ENCODE peak calls at places on chromosome 20, in four cellular contexts. C, Y, D and B are unnamed samples.

GRCh38 chr20:7851031-7851490 is 89.2 kb downstream of the HAO1 start:
- DNase-seq in D (no peak), Y (no peak), C (no peak), B (no peak)

GRCh38 chr20:62358171-62358719 is 8.9 kb downstream of the LAMA5 start:
- DNase-seq in C (no peak), Y (no peak), D (no peak), B (no peak)

GRCh38 chr20:59195316-59195993 is 31.8 kb downstream of the ZNF831 start:
- DNase-seq in D (no peak), Y (no peak), C (no peak), B (no peak)

GRCh38 chr20:40750541-40750940 is 61.5 kb upstream of the MAFB start:
- DNase-seq in D (no peak), C (no peak), Y (no peak), B (no peak)

GRCh38 chr20:47274449-47275108 is 81.9 kb downstream of the ZMYND8 start:
- DNase-seq in C (no peak), Y (no peak), D (peak), B (no peak)

GRCh38 chr20:49794336-49795124 is 18.1 kb upstream of the SLC9A8 start:
- DNase-seq in D (no peak), C (no peak), Y (no peak), B (peak)

GRCh38 chr20:21102691-21103311 is 3.4 kb downstream of the LINC00237 start:
- DNase-seq in Y (peak), C (peak), D (peak), B (peak)

GRCh38 chr20:31849306-31849930 is 4.0 kb upstream of the FOXS1 start:
- DNase-seq in Y (no peak), C (no peak), D (no peak), B (no peak)

GRCh38 chr20:54112221-54112884 is 42.0 kb upstream of the BCAS1 start:
- DNase-seq in D (peak), Y (no peak), C (no peak), B (no peak)

GRCh38 chr20:21523398-21523868 is 9.6 kb upstream of the NKX2-2 start:
- DNase-seq in D (no peak), Y (no peak), C (no peak), B (no peak)

GRCh38 chr20:9218412-9219001 is 149.6 kb downstream of the PLCB4 start:
- DNase-seq in D (peak), C (no peak), Y (no peak), B (no peak)

GRCh38 chr20:1685304-1686052 is 27.9 kb upstream of the SIRPG start:
- DNase-seq in C (no peak), Y (no peak), D (no peak), B (no peak)

GRCh38 chr20:43955244-43956191 is 40.9 kb downstream of the TOX2 start:
- DNase-seq in D (peak), Y (no peak), C (no peak), B (peak)